ENCODE peak calls at places on chromosomes 13 and 19, in five cellular contexts. R, M, H, B and K are unnamed samples.

GRCh38 chr19:32675720-32676185 is at the start of gene RGS9BP:
- DNase-seq in H (peak), B (peak), R (peak), M (peak), K (no peak)

GRCh38 chr13:39676315-39676876 is 20.9 kb downstream of the COG6 start:
- DNase-seq in R (no peak), B (peak), M (no peak), H (no peak), K (no peak)

GRCh38 chr13:29465741-29466293 is 129.7 kb downstream of the SLC7A1 start:
- DNase-seq in R (no peak), B (no peak), M (peak), H (peak), K (no peak)

GRCh38 chr19:39940221-39940833 is 5.9 kb upstream of the FCGBP start:
- DNase-seq in B (no peak), H (no peak), M (no peak), R (no peak), K (no peak)

GRCh38 chr13:40344270-40345148 is 321.9 kb downstream of the FOXO1 start:
- DNase-seq in M (no peak), B (no peak), H (no peak), R (no peak), K (no peak)

GRCh38 chr19:5112681-5113080 is 143.8 kb downstream of the KDM4B start:
- DNase-seq in R (no peak), M (no peak), B (no peak), H (no peak), K (no peak)

GRCh38 chr13:18978447-18978846 is 203.2 kb downstream of the TUBA3C start:
- DNase-seq in R (no peak), M (no peak), H (peak), B (no peak), K (no peak)

GRCh38 chr19:47158879-47159509 is 28.4 kb downstream of the SAE1 start:
- DNase-seq in M (no peak), H (no peak), R (no peak), B (no peak), K (no peak)

GRCh38 chr19:30064021-30064699 is 122.1 kb downstream of the URI1 start:
- DNase-seq in R (peak), M (no peak), B (no peak), H (no peak), K (no peak)

GRCh38 chr13:110347535-110348308 is 40.6 kb downstream of the COL4A2 start:
- DNase-seq in M (peak), B (no peak), H (no peak), R (no peak), K (peak)

GRCh38 chr13:93146584-93147292 is 79.9 kb upstream of the GPC6 start:
- DNase-seq in B (no peak), R (no peak), M (no peak), H (no peak), K (no peak)

GRCh38 chr13:92103673-92104296 is 705.4 kb downstream of the GPC5 start:
- DNase-seq in B (no peak), H (no peak), M (no peak), R (no peak), K (no peak)

GRCh38 chr19:47369923-47370625 is 21.0 kb downstream of the DHX34 start:
- DNase-seq in B (no peak), M (no peak), R (no peak), H (no peak), K (no peak)

GRCh38 chr13:32828711-32829110 is 187.5 kb upstream of the KL start:
- DNase-seq in H (no peak), R (no peak), B (no peak), M (no peak), K (no peak)

GRCh38 chr19:21482863-21483276 is 22.5 kb upstream of the ZNF429 start:
- DNase-seq in H (peak), B (no peak), M (peak), R (peak), K (no peak)

GRCh38 chr19:14434157-14434501 is 1.0 kb downstream of the PKN1 start:
- DNase-seq in B (no peak), M (no peak), R (no peak), H (peak), K (no peak)

GRCh38 chr13:93290503-93290902 is 63.9 kb downstream of the GPC6 start:
- DNase-seq in R (no peak), M (no peak), H (no peak), B (no peak), K (no peak)

GRCh38 chr13:28537149-28537548 is 42.2 kb upstream of the FLT1 start:
- DNase-seq in H (no peak), R (no peak), B (no peak), M (no peak), K (peak)

GRCh38 chr19:55113570-55114039 is 3.8 kb downstream of the PPP1R12C start:
- DNase-seq in B (peak), M (peak), R (peak), H (peak), K (no peak)

GRCh38 chr13:48437381-48437780 is 24.5 kb upstream of the LPAR6 start:
- DNase-seq in B (no peak), R (no peak), M (peak), H (peak), K (no peak)

GRCh38 chr13:37029617-37030016 is 29.0 kb downstream of the EXOSC8 start:
- DNase-seq in B (no peak), M (no peak), H (no peak), R (no peak), K (no peak)

GRCh38 chr19:45952691-45953505 is 20.8 kb downstream of the NOVA2 start:
- DNase-seq in B (peak), M (peak), H (peak), R (no peak), K (no peak)

GRCh38 chr19:54430306-54431254 is 15.3 kb downstream of the TTYH1 start:
- DNase-seq in R (no peak), M (peak), B (no peak), H (peak), K (no peak)

GRCh38 chr13:20609145-20609544 is 42.2 kb downstream of the IFT88 start:
- DNase-seq in H (no peak), B (no peak), M (no peak), R (no peak), K (peak)

GRCh38 chr19:12139309-12139708 is 841 bp downstream of the ZNF20 start:
- DNase-seq in R (no peak), B (no peak), M (no peak), H (no peak), K (no peak)

GRCh38 chr19:47514151-47514868 is 553 bp downstream of the NAPA start:
- DNase-seq in R (no peak), H (no peak), M (no peak), B (no peak), K (no peak)

GRCh38 chr13:67437246-67437645 is 207.1 kb upstream of the PCDH9 start:
- DNase-seq in R (no peak), B (no peak), M (no peak), H (no peak), K (no peak)

GRCh38 chr19:13526552-13526951 is 20.3 kb upstream of the CACNA1A start:
- DNase-seq in H (no peak), M (no peak), B (no peak), R (no peak), K (no peak)

GRCh38 chr13:32881792-32882175 is 134.4 kb upstream of the KL start:
- DNase-seq in M (no peak), R (no peak), H (no peak), B (no peak), K (peak)

DNA sequence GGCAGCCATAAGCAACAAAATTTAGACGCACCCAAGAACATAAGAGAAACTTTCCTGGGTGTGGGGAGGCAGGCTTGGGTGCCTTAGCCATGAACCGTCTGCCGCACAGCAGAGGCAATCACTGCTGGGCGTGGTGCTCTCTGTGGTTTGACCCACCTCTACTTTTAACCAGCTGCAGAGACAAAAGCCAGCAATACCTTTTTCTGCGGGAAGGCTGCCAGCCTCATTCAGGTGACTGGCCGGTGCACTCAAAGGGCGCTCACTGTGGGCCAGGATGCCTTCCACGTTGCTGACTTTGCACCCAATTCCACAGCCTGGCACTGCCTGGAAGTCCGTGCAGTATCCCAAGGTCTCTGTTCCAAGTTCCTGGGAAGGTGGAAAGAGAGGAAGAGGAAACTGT is 69.1 kb downstream of the ATP7B start:
- DNase-seq in R (no peak), M (no peak), H (no peak), B (no peak), K (no peak)
- H3K27ac ChIP-seq in R (no peak), M (no peak), H (no peak), B (no peak), K (no peak)

GRCh38 chr13:36001561-36001960 is 129.6 kb downstream of the DCLK1 start:
- DNase-seq in B (no peak), R (no peak), M (no peak), H (no peak), K (no peak)

GRCh38 chr13:35994131-35994966 is 136.8 kb downstream of the DCLK1 start:
- DNase-seq in B (no peak), M (peak), H (peak), R (no peak), K (peak)

GRCh38 chr13:35996360-35996759 is 134.8 kb downstream of the DCLK1 start:
- DNase-seq in M (no peak), H (no peak), R (no peak), B (no peak), K (no peak)

GRCh38 chr13:35995136-35995535 is 136.0 kb downstream of the DCLK1 start:
- DNase-seq in H (no peak), M (no peak), R (no peak), B (no peak), K (no peak)

DNA sequence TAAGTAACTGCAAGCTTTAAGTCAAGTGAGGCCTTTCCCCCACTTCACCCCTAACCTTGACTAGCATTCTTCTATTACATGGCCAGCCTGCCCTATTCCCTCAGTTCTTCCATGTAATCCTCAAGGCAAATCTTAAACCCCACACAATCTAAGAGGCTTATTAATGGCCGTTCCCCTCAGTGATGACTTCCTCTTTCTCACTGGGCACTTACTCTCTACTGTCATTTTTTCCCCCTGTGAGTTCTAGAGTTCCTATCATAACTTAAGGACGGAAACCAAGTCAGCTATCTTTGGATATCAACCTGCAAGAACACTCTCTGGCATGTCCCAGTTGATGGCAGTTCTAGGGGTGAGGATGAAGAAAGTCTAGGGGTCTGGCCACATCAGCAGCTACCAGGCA is 131.2 kb downstream of the DCLK1 start:
- DNase-seq in H (no peak), R (no peak), B (no peak), M (no peak), K (no peak)
- H3K27ac ChIP-seq in H (no peak), R (no peak), B (no peak), M (no peak), K (no peak)

GRCh38 chr13:41613471-41613870 is 156.1 kb downstream of the RGCC start:
- DNase-seq in M (no peak), R (no peak), H (no peak), B (no peak), K (no peak)
- H3K27ac ChIP-seq in M (peak), R (peak), H (no peak), B (no peak), K (peak)

GRCh38 chr19:38697641-38698071 is 46.6 kb downstream of the CAPN12 start:
- DNase-seq in H (no peak), M (no peak), B (no peak), R (peak), K (no peak)
- H3K27ac ChIP-seq in H (no peak), M (peak), B (peak), R (peak), K (peak)

GRCh38 chr13:41650706-41651105 is 193.4 kb downstream of the RGCC start:
- DNase-seq in R (no peak), M (no peak), H (no peak), B (no peak), K (no peak)

GRCh38 chr13:41649659-41650058 is 192.3 kb downstream of the RGCC start:
- DNase-seq in H (no peak), B (no peak), M (no peak), R (no peak), K (no peak)

GRCh38 chr13:41648314-41648935 is 191.1 kb downstream of the RGCC start:
- DNase-seq in R (no peak), M (no peak), H (no peak), B (no peak), K (peak)

GRCh38 chr13:41652735-41653361 is 195.5 kb downstream of the RGCC start:
- DNase-seq in B (peak), H (peak), R (no peak), M (no peak), K (no peak)

DNA sequence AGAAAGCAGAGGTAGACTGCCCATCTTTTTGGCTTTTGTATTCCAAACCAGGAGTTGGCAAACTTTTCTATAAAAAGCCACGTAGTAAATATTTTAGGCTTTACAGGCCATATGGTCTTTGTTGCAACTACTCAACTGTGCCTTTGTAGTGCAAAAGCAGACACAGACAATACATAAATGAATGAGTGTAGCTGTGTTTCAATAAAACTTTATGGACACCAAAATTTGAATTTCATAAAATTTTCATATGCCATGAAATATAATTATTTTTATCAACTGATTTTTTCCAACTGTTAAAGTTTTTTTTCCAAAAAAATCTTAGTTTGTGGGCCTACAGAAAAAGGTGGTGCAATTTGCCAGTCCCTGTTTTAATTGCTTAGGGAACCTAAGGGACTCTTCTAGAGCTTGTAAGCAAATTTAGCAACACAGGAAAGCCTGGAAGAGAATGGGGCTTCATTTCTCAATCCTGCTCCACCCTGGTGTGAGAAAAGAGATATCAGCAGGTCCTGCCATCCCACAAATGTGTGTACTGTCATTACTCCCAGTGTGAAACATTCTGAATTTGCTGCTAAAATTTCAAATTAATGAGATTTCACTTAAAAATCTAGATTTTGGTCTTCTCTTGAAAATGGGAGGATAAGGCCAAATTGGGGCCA is 194.2 kb downstream of the RGCC start:
- DNase-seq in B (no peak), R (no peak), M (no peak), H (no peak), K (no peak)
- H3K27ac ChIP-seq in B (no peak), R (peak), M (peak), H (no peak), K (no peak)

DNA sequence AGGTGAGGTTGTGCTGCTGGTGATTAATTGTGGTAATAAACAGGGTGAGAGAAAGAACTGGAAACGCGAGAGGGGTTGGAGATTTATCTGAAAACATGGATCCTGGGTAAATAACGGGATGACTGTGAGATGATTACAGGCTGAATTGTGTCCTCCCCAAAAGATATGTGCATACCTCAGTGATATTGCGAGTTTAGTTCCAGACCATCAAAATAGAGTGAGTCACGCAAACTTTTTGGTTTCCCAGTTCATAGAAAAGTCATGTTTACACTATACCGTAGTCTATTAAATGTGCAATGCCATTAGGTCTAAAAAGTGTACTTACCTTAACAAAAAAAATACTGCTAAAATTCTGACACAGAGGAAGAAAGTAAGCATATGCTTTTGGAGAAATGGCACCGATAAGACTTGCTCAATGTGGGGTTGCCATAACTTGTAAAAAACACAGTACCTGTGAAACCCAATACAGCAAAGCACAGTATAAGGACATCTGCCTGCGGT is 787.5 kb downstream of the UQCRFS1 start:
- DNase-seq in H (no peak), B (no peak), M (no peak), R (no peak), K (no peak)
- H3K27ac ChIP-seq in H (no peak), B (no peak), M (no peak), R (no peak), K (no peak)

DNA sequence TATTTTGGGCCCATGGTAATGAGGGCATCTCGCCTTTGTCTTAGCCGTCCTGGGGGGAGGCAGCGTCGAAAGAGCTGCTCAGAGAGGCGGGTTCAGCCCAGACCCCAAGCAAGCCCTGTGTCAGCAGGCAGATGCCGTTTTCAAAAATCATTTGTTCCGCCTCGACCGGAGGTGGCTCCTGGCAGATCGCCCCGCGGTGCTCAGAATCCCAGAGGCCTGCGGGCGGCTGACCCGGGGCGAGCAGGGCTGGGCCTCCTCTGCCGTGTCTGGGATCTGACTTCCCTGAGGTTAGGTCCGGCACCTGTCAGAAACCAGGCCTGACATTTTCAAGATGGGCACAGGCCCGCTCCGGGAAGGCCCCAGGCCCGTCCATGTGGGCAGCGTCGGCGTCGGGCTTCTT is 36.1 kb downstream of the CRTC1 start:
- DNase-seq in B (no peak), H (no peak), M (no peak), R (no peak), K (no peak)
- H3K27ac ChIP-seq in B (no peak), H (no peak), M (no peak), R (no peak), K (no peak)